ENCODE peak calls at places on chromosomes 16 and 17, in ten cellular contexts. D is stimulated activated CD8-positive, alpha-beta memory T cell treated with anti-CD3 and anti-CD28 coated beads, Interleukin-15, amount 100 ng/mL, for 24 hours; W is fibroblast of mammary gland; S is prostate gland; T is WTC11; V is CD8-positive, alpha-beta memory T cell; O is activated T-helper 1 cell treated with anti-CD3 and anti-CD28 coated beads, Interleukin-12 subunit alpha, Interleukin-12 subunit beta, Interleukin-2, Interleukin-4 antibody, amounts not matched to agents 30 ng/mL and 10 ng/mL and 1 ng/mL, durations not matched to agents 14 hours and 24 hours and 36 hours; K is CD4-positive, alpha-beta T cell; F is GM23248; Z is H54. X is an unnamed sample.

GRCh38 chr17:40499551-40500189 is 1.8 kb downstream of the TNS4 start:
- DNase-seq in Z (peak; percentile 53), F (peak; percentile 87), K (no peak), W (peak; percentile 58), O (no peak), V (no peak), D (no peak), S (peak; percentile 96), T (peak; percentile 87), X (no peak)

GRCh38 chr17:80146121-80147034 is 550 bp downstream of the EIF4A3 start:
- DNase-seq in D (no peak), K (no peak), O (peak; percentile 4), W (no peak), Z (no peak), F (peak; percentile 56), V (no peak), T (no peak), S (no peak), X (no peak)

GRCh38 chr17:77476920-77477805 is 336.4 kb downstream of the SEC14L1 start:
- DNase-seq in W (peak; percentile 99), K (no peak), V (no peak), O (no peak), D (no peak), T (no peak), F (peak; percentile 99), S (peak; percentile 80), Z (peak; percentile 81), X (no peak)

GRCh38 chr17:42704495-42705494 is 22.5 kb downstream of the CNTNAP1 start:
- DNase-seq in Z (no peak), D (no peak), O (peak; percentile 14), S (no peak), W (no peak), V (no peak), F (no peak), K (no peak), T (no peak), X (no peak)

GRCh38 chr17:16158721-16159120 is 56.6 kb downstream of the NCOR1 start:
- DNase-seq in Z (no peak), W (no peak), D (no peak), V (no peak), F (peak; percentile 9), O (no peak), T (no peak), S (no peak), K (no peak), X (no peak)

GRCh38 chr17:55726440-55726839 is 3.8 kb upstream of the TMEM100 start:
- DNase-seq in F (peak; percentile 92), K (no peak), S (peak; percentile 30), O (no peak), Z (peak; percentile 45), T (no peak), D (no peak), V (no peak), W (peak; percentile 100), X (no peak)

GRCh38 chr17:47730681-47731080 is 2.4 kb upstream of the TBX21 start:
- DNase-seq in S (no peak), F (no peak), O (no peak), W (no peak), K (peak; percentile 27), T (no peak), D (no peak), V (no peak), Z (no peak), X (no peak)

GRCh38 chr16:23030001-23030400 is 119.3 kb downstream of the USP31 start:
- DNase-seq in F (no peak), K (no peak), Z (no peak), W (no peak), O (no peak), S (no peak), V (no peak), D (no peak), T (no peak), X (no peak)

GRCh38 chr17:68198931-68199836 is 48.7 kb upstream of the AMZ2 start:
- DNase-seq in Z (no peak), V (no peak), S (no peak), W (no peak), T (peak; percentile 58), F (peak; percentile 26), K (no peak), D (no peak), O (peak; percentile 31), X (no peak)

GRCh38 chr17:53655591-53655990 is 167.1 kb upstream of the KIF2B start:
- DNase-seq in Z (peak; percentile 2), T (no peak), W (no peak), S (no peak), O (no peak), D (no peak), V (no peak), F (peak; percentile 32), K (no peak), X (no peak)

GRCh38 chr16:83946154-83946780 is 6.8 kb upstream of the OSGIN1 start:
- DNase-seq in T (no peak), F (no peak), O (no peak), V (no peak), S (no peak), W (no peak), K (no peak), Z (no peak), D (no peak), X (no peak)

GRCh38 chr17:80259642-80260535 is 763 bp upstream of the RNF213 start:
- DNase-seq in W (peak; percentile 43), K (peak; percentile 80), T (peak; percentile 72), D (no peak), S (peak; percentile 60), Z (peak; percentile 91), O (peak; percentile 82), F (peak; percentile 85), V (peak; percentile 83), X (peak; percentile 78)

GRCh38 chr16:58809213-58809612 is 75.1 kb upstream of the GOT2 start:
- DNase-seq in S (no peak), O (no peak), D (no peak), K (no peak), W (no peak), Z (no peak), T (no peak), V (no peak), F (no peak), X (no peak)

GRCh38 chr17:59084154-59084553 is 22.5 kb downstream of the TRIM37 start:
- DNase-seq in F (no peak), S (no peak), K (no peak), V (no peak), D (no peak), O (no peak), T (no peak), W (no peak), Z (no peak), X (no peak)

GRCh38 chr17:8146381-8147140 is 5.6 kb downstream of the PER1 start:
- DNase-seq in T (no peak), W (no peak), S (no peak), V (no peak), O (no peak), F (no peak), Z (no peak), D (no peak), K (no peak), X (no peak)

GRCh38 chr16:75251280-75252048 is at the start of gene BCAR1:
- DNase-seq in T (peak; percentile 93), D (no peak), W (peak; percentile 94), V (no peak), O (no peak), K (no peak), F (peak; percentile 92), Z (peak; percentile 78), S (peak; percentile 88), X (no peak)

GRCh38 chr17:1485748-1486376 is 6.6 kb downstream of the MYO1C start:
- DNase-seq in T (peak; percentile 51), K (peak; percentile 69), S (no peak), W (peak; percentile 50), D (peak; percentile 42), Z (peak; percentile 77), O (peak; percentile 52), V (peak; percentile 72), F (peak; percentile 86), X (peak; percentile 29)

GRCh38 chr17:72421128-72422092 is 300.6 kb downstream of the SOX9 start:
- DNase-seq in S (peak; percentile 60), V (no peak), D (no peak), F (peak; percentile 98), W (peak; percentile 96), T (no peak), Z (peak; percentile 89), K (no peak), O (no peak), X (no peak)

GRCh38 chr17:16915752-16916556 is 56.0 kb downstream of the TNFRSF13B start:
- DNase-seq in O (no peak), D (no peak), F (peak; percentile 79), V (no peak), Z (peak; percentile 86), W (peak; percentile 44), S (no peak), T (peak; percentile 74), K (no peak), X (no peak)

GRCh38 chr16:88700636-88701482 is 5.3 kb downstream of the RNF166 start:
- DNase-seq in D (peak; percentile 79), K (peak; percentile 95), T (no peak), V (peak; percentile 96), Z (peak; percentile 98), W (peak; percentile 76), O (peak; percentile 92), S (peak; percentile 46), F (peak; percentile 73), X (peak; percentile 96)

X was measured in T-cell.